ENCODE peak calls at places on chromosome 14, in five cellular contexts. S is HepG2, H is K562, Q is A549, A is H1. M is an unnamed sample.

GRCh38 chr14:32635103-32635719 is 303.5 kb upstream of the NPAS3 start:
- DNase-seq in S (no peak), H (no peak), Q (no peak), A (no peak), M (no peak)

GRCh38 chr14:86221755-86222154 is 691.8 kb downstream of the FLRT2 start:
- DNase-seq in S (no peak), H (no peak), Q (no peak), A (no peak), M (no peak)

GRCh38 chr14:75301666-75302325 is 23.2 kb downstream of the FOS start:
- DNase-seq in S (no peak), H (peak; percentile 23), Q (no peak), A (no peak), M (no peak)

GRCh38 chr14:55582741-55583140 is 2.7 kb downstream of the KTN1 start:
- DNase-seq in S (no peak), H (no peak), Q (no peak), A (no peak), M (no peak)

GRCh38 chr14:100237735-100238418 is 1.1 kb upstream of the YY1 start:
- DNase-seq in S (peak; percentile 34), H (no peak), Q (peak; percentile 38), A (peak; percentile 71), M (no peak)

GRCh38 chr14:60721331-60722162 is 2.6 kb downstream of the SIX4 start:
- DNase-seq in S (peak; percentile 67), H (peak; percentile 7), Q (peak; percentile 16), A (peak; percentile 78), M (no peak)

GRCh38 chr14:70188292-70188607 is 501 bp downstream of the SLC8A3 start:
- DNase-seq in S (no peak), H (no peak), Q (no peak), A (peak; percentile 70), M (no peak)

GRCh38 chr14:87049886-87050820 is 942.8 kb downstream of the GALC start:
- DNase-seq in S (peak; percentile 37), H (peak; percentile 9), Q (peak; percentile 2), A (peak; percentile 67), M (no peak)

GRCh38 chr14:34003691-34004090 is 52.8 kb upstream of the EGLN3 start:
- DNase-seq in S (no peak), H (no peak), Q (no peak), A (no peak), M (no peak)

GRCh38 chr14:88849717-88850116 is 25.3 kb downstream of the TTC8 start:
- DNase-seq in S (no peak), H (no peak), Q (no peak), A (no peak), M (no peak)

GRCh38 chr14:99004112-99004511 is 267.9 kb downstream of the BCL11B start:
- DNase-seq in S (no peak), H (no peak), Q (no peak), A (no peak), M (no peak)

GRCh38 chr14:61335876-61336275 is 14.5 kb downstream of the PRKCH start:
- DNase-seq in S (no peak), H (no peak), Q (no peak), A (no peak), M (no peak)

GRCh38 chr14:81738946-81739659 is 205.4 kb upstream of the SEL1L start:
- DNase-seq in S (no peak), H (no peak), Q (no peak), A (no peak), M (no peak)

GRCh38 chr14:105401699-105402098 is 3.4 kb downstream of the TEX22 start:
- DNase-seq in S (no peak), H (no peak), Q (no peak), A (no peak), M (no peak)

GRCh38 chr14:21018286-21018685 is 6.6 kb downstream of the NDRG2 start:
- DNase-seq in S (no peak), H (no peak), Q (no peak), A (no peak), M (no peak)

GRCh38 chr14:103519043-103519836 is 3.4 kb downstream of the CKB start:
- DNase-seq in S (no peak), H (peak; percentile 42), Q (no peak), A (no peak), M (no peak)

GRCh38 chr14:33957993-33958392 is 7.1 kb upstream of the EGLN3 start:
- DNase-seq in S (no peak), H (no peak), Q (no peak), A (no peak), M (no peak)

GRCh38 chr14:59601056-59601455 is 24.4 kb upstream of the CCDC175 start:
- DNase-seq in S (no peak), H (no peak), Q (no peak), A (no peak), M (no peak)

GRCh38 chr14:75982724-75983358 is 1.0 kb upstream of the TGFB3 start:
- DNase-seq in S (no peak), H (no peak), Q (peak; percentile 74), A (peak; percentile 81), M (no peak)

GRCh38 chr14:77353469-77354141 is 23.3 kb downstream of the TMED8 start:
- DNase-seq in S (peak; percentile 84), H (no peak), Q (no peak), A (no peak), M (no peak)

GRCh38 chr14:38629412-38629811 is 373.5 kb upstream of the CLEC14A start:
- DNase-seq in S (no peak), H (no peak), Q (no peak), A (no peak), M (no peak)

GRCh38 chr14:97276573-97276972 is 479.4 kb downstream of the VRK1 start:
- DNase-seq in S (no peak), H (no peak), Q (no peak), A (no peak), M (no peak)

GRCh38 chr14:39614292-39614923 is 182.2 kb upstream of the FBXO33 start:
- DNase-seq in S (peak; percentile 30), H (no peak), Q (no peak), A (no peak), M (no peak)

GRCh38 chr14:83529531-83529930 is 1995.9 kb upstream of the SEL1L start:
- DNase-seq in S (no peak), H (no peak), Q (no peak), A (no peak), M (no peak)

GRCh38 chr14:34328178-34328577 is 133.9 kb downstream of the SPTSSA start:
- DNase-seq in S (no peak), H (no peak), Q (no peak), A (no peak), M (no peak)

GRCh38 chr14:20811994-20812393 is 9.3 kb upstream of the RNASE1 start:
- DNase-seq in S (no peak), H (no peak), Q (no peak), A (no peak), M (no peak)

GRCh38 chr14:33930464-33930863 is 20.4 kb downstream of the EGLN3 start:
- DNase-seq in S (no peak), H (no peak), Q (no peak), A (no peak), M (no peak)

GRCh38 chr14:37819155-37820015 is 224.0 kb downstream of the TTC6 start:
- DNase-seq in S (peak; percentile 97), H (no peak), Q (no peak), A (no peak), M (no peak)

GRCh38 chr14:101823081-101823480 is 61.6 kb downstream of the PPP2R5C start:
- DNase-seq in S (no peak), H (no peak), Q (no peak), A (no peak), M (no peak)

DNA sequence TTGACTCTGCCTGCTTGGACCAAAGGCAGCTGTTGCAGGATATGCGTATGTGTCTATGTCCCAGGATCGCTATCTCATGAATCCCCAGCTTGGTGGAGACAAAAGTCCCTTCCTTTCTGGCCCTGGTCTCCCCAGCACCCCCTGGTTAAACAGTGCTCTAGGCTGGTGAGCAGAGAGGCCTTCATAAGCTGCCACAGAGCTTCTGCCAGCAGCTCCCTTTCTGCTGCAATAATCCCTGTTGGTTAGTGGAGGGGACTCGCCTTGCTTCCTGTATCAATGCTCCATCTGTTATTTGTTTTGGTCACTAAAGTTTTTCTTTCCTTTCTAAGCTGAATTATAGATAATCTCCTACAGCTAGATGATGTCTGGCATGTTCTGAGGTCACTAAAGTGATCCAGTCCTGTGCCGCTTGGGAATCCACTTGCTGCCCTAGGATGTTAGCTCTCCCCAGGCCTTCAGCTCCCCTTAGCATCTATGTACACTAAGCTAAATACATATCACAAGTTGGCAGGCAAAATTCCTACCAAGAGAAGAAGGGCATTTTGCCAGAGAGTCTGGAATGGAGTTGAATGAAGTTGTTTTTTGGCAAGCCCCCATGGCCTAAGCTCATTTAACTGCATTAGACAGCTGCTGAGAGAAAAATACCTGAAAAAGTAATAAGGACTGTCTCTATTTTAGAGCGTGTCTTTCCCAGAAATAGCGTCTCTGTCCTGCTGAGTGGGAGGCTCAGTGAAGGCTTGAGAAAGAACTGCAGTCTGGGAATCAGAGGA is 47.8 kb downstream of the RDH12 start:
- DNase-seq in S (no peak), H (no peak), Q (no peak), A (no peak), M (no peak)
- TF ChIP-seq HDAC2 in S (no peak), H (no peak), Q (no peak), A (no peak), M (no peak)

GRCh38 chr14:94625353-94625635 is 13.1 kb downstream of the SERPINA3 start:
- DNase-seq in S (no peak), H (no peak), Q (no peak), A (no peak), M (no peak)
- TF ChIP-seq HDAC2 in S (no peak), H (no peak), Q (no peak), A (no peak), M (no peak)

GRCh38 chr14:72098202-72098601 is 166.0 kb downstream of the RGS6 start:
- DNase-seq in S (no peak), H (no peak), Q (no peak), A (no peak), M (no peak)
- TF ChIP-seq HDAC2 in S (no peak), H (no peak), Q (no peak), A (no peak), M (no peak)

GRCh38 chr14:64715146-64715627 is 11.0 kb downstream of the PLEKHG3 start:
- DNase-seq in S (no peak), H (no peak), Q (no peak), A (no peak), M (no peak)

GRCh38 chr14:64714432-64715025 is 10.3 kb downstream of the PLEKHG3 start:
- DNase-seq in S (no peak), H (no peak), Q (no peak), A (no peak), M (no peak)

GRCh38 chr14:64717870-64718269 is 13.6 kb downstream of the PLEKHG3 start:
- DNase-seq in S (no peak), H (no peak), Q (no peak), A (no peak), M (no peak)

GRCh38 chr14:64713677-64714076 is 9.5 kb downstream of the PLEKHG3 start:
- DNase-seq in S (no peak), H (no peak), Q (no peak), A (no peak), M (no peak)

GRCh38 chr14:64715628-64716412 is 11.6 kb downstream of the PLEKHG3 start:
- DNase-seq in S (no peak), H (no peak), Q (no peak), A (peak; percentile 80), M (no peak)
- TF ChIP-seq HDAC2 in S (no peak), H (no peak), Q (no peak), A (peak; percentile 50), M (no peak)

M was measured in GM12878.